ENCODE peak calls at places on chromosome 14, in six cellular contexts. K is endothelial cell of umbilical vein, V is mesendoderm, F is keratinocyte, N is cardiac muscle cell, A is tibial artery. L is an unnamed sample.
A peak's percentile ranks its signal among the peaks of the same experiment; 100 is the strongest.

GRCh38 chr14:60485057-60485599 is 735 bp downstream of the C14orf39 start:
- DNase-seq in K (no peak), V (peak; percentile 22), F (no peak), N (peak; percentile 22), A (no peak), L (peak; percentile 27)

GRCh38 chr14:80587096-80587724 is 354.3 kb downstream of the CEP128 start:
- DNase-seq in K (peak; percentile 48), V (peak; percentile 60), F (no peak), N (peak; percentile 28), A (no peak), L (no peak)

GRCh38 chr14:55448146-55448614 is 7.8 kb upstream of the TBPL2 start:
- DNase-seq in K (peak; percentile 96), V (peak; percentile 39), F (peak; percentile 92), N (no peak), A (no peak), L (peak; percentile 43)

GRCh38 chr14:64541261-64541970 is 875 bp downstream of the HSPA2 start:
- DNase-seq in K (peak; percentile 29), V (peak; percentile 22), F (no peak), N (no peak), A (peak; percentile 71), L (peak; percentile 10)

GRCh38 chr14:86665975-86666374 is 1136.0 kb downstream of the FLRT2 start:
- DNase-seq in K (no peak), V (no peak), F (no peak), N (no peak), A (no peak), L (no peak)

GRCh38 chr14:74569826-74570591 is 42.0 kb downstream of the LTBP2 start:
- DNase-seq in K (peak; percentile 71), V (no peak), F (peak; percentile 60), N (no peak), A (no peak), L (no peak)

GRCh38 chr14:37594916-37595808 is at the start of the genes FOXA1 and TTC6:
- DNase-seq in K (no peak), V (peak; percentile 65), F (no peak), N (peak; percentile 48), A (no peak), L (peak; percentile 32)

GRCh38 chr14:104390941-104391901 is 188.3 kb upstream of the C14orf180 start:
- DNase-seq in K (no peak), V (no peak), F (no peak), N (no peak), A (peak; percentile 57), L (no peak)

GRCh38 chr14:65356327-65356836 is 56.1 kb upstream of the FUT8 start:
- DNase-seq in K (peak; percentile 51), V (peak; percentile 87), F (peak; percentile 99), N (no peak), A (no peak), L (no peak)

GRCh38 chr14:45698462-45699134 is 445.6 kb upstream of the MIS18BP1 start:
- DNase-seq in K (peak; percentile 63), V (no peak), F (no peak), N (peak; percentile 65), A (no peak), L (peak; percentile 12)

GRCh38 chr14:90281261-90281660 is 24.9 kb downstream of the PSMC1 start:
- DNase-seq in K (peak; percentile 14), V (no peak), F (peak; percentile 40), N (no peak), A (no peak), L (no peak)

GRCh38 chr14:49589387-49589786 is 3.2 kb upstream of the RPS29 start:
- DNase-seq in K (no peak), V (no peak), F (no peak), N (no peak), A (no peak), L (no peak)

GRCh38 chr14:74619672-74620131 is 7.7 kb upstream of the LTBP2 start:
- DNase-seq in K (peak; percentile 87), V (peak; percentile 64), F (no peak), N (no peak), A (peak; percentile 96), L (no peak)

GRCh38 chr14:94157195-94157594 is 16.9 kb upstream of the PPP4R4 start:
- DNase-seq in K (no peak), V (no peak), F (no peak), N (no peak), A (no peak), L (no peak)

GRCh38 chr14:63493246-63493645 is 49.9 kb downstream of the PPP2R5E start:
- DNase-seq in K (no peak), V (peak; percentile 76), F (no peak), N (peak; percentile 34), A (no peak), L (peak; percentile 52)

DNA sequence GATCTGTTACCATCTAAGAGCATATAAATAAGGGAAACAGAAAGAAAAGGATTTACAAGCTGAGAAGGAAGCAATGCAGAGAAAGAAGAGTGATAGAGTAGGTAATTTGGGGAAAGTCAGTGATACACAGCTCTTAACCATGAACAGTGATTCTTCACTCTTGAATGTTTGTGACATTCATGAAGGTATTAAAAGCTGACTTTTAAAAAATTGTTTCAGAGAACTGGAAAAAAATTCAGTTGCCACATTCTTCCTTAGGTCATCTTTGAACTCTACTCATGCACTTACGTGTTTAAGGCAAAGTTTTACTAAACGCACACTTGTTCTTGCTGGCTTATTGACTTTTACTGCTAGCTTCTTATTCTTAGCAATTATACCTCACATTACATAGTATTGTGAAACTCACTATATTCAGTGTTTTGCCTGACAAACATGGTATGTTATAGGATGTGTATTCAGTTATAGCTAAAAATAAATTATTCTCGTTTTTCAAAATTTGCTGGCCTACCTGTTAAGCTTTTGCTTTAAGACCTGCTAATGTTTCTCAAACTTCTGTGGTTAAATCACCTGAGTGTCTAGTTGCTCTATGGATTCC is 10.9 kb downstream of the HIF1A start:
- DNase-seq in K (no peak), V (no peak), F (no peak), N (no peak), A (no peak), L (no peak)
- H3K4me3 ChIP-seq in K (no peak overlapping the region), V (no peak overlapping the region), F (no peak overlapping the region), N (no peak overlapping the region), A (no peak overlapping the region), L (no peak overlapping the region)

DNA sequence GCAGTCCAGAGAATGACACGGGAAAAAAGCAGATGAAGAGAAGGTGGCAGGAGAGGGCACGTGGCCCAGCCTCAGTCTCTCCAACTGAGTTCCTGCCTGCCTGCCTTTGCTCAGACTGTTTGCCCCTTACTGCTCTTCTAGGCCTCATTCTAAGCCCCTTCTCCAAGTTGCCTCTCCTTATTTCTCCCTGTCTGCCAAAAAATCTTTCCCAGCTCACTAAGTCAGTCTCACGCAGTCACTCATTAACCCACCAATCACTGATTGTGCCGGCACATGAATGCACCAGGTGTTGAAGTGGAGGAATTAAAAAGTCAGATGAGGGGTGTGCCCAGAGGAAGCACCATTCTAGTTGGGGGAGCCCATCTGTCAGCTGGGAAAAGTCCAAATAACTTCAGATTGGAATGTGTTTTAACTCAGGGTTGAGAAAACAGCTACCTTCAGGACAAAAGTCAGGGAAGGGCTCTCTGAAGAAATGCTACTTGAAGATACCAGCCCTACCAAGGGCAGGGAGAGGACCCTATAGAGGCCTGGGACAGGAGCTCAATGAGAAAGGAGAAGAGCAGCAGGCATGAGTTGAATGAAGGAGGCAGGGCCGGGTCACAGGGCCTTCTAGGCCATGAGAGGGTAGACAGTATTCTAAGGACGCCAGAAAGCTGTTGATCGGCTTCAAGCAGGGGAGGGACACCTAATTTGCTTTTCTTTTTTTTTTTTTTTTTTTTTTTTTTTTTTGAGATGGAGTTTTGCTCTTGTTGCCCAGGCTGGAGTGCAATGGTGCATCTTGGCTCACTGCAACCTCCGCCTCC is 40.9 kb downstream of the DAD1 start:
- DNase-seq in K (no peak), V (no peak), F (no peak), N (no peak), A (no peak), L (no peak)
- H3K4me1 ChIP-seq in K (peaks cover 48% of the 10 kb centered on the region), V (peaks cover 14% of the 10 kb centered on the region), F (peaks cover 10% of the 10 kb centered on the region), N (no peaks in the 10 kb centered on the region), A (no peaks in the 10 kb centered on the region), L (no peaks in the 10 kb centered on the region)

GRCh38 chr14:72291908-72292688 is 359.9 kb downstream of the RGS6 start:
- DNase-seq in K (peak; percentile 5), V (peak; percentile 61), F (no peak), N (peak; percentile 52), A (no peak), L (no peak)

DNA sequence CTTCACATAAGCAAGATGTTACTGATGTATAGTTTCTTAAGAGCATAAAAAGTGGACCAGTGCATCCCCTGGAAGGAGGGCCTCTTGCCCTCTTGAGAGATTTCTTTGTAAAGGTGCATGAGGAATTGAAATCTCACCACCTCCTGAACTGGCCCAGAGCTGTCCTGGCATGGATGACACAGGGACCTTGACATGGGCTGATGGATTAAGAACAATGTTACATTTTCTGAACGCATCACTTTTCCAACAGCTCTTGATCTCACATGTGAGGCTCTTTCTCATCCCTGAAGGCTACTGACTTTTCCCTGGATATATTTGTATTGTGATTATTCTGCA is 360.4 kb downstream of the RGS6 start:
- DNase-seq in K (no peak), V (no peak), F (no peak), N (no peak), A (no peak), L (no peak)
- H3K36me3 ChIP-seq in K (no peaks in the 10 kb centered on the region), V (no peaks in the 10 kb centered on the region), F (no peaks in the 10 kb centered on the region), N (no peaks in the 10 kb centered on the region), A (no peaks in the 10 kb centered on the region), L (no peaks in the 10 kb centered on the region)

GRCh38 chr14:20681348-20682126 is 2.8 kb upstream of the RNASE4 start:
- DNase-seq in K (peak; percentile 91), V (peak; percentile 95), F (peak; percentile 85), N (peak; percentile 77), A (peak; percentile 92), L (peak; percentile 76)
- H3K4me3 ChIP-seq in K (peak overlapping the region; percentile 40), V (peak overlapping the region; percentile 68), F (peak overlapping the region; percentile 84), N (peak overlapping the region; percentile 64), A (peak overlapping the region; percentile 76), L (peak overlapping the region; percentile 94)

GRCh38 chr14:69375182-69375581 is 22.9 kb downstream of the ERH start:
- DNase-seq in K (no peak), V (no peak), F (no peak), N (no peak), A (no peak), L (no peak)

GRCh38 chr14:69372146-69372545 is 26.0 kb downstream of the ERH start:
- DNase-seq in K (no peak), V (no peak), F (no peak), N (no peak), A (no peak), L (no peak)

GRCh38 chr14:69373104-69373503 is 25.0 kb downstream of the ERH start:
- DNase-seq in K (no peak), V (no peak), F (no peak), N (no peak), A (no peak), L (no peak)

GRCh38 chr14:69375722-69376121 is 22.4 kb downstream of the ERH start:
- DNase-seq in K (no peak), V (no peak), F (no peak), N (no peak), A (no peak), L (no peak)

GRCh38 chr14:69374235-69374634 is 23.9 kb downstream of the ERH start:
- DNase-seq in K (no peak), V (no peak), F (no peak), N (no peak), A (no peak), L (no peak)
- H3K4me1 ChIP-seq in K (no peaks in the 10 kb centered on the region), V (no peaks in the 10 kb centered on the region), F (no peaks in the 10 kb centered on the region), N (no peaks in the 10 kb centered on the region), A (no peaks in the 10 kb centered on the region), L (no peaks in the 10 kb centered on the region)

GRCh38 chr14:102342238-102342637 is 20.5 kb downstream of the CINP start:
- DNase-seq in K (no peak), V (no peak), F (no peak), N (no peak), A (no peak), L (no peak)
- H3K36me3 ChIP-seq in K (peaks cover 27% of the 10 kb centered on the region), V (peaks cover 10% of the 10 kb centered on the region), F (peaks cover 15% of the 10 kb centered on the region), N (peaks cover 28% of the 10 kb centered on the region), A (peaks cover 61% of the 10 kb centered on the region), L (peaks cover 39% of the 10 kb centered on the region)

L was measured in BE2C.